ENCODE peak calls at places on chromosomes 3 and 15, in four cellular contexts. One of them, this sample, is unnamed.

GRCh38 chr15:80242132-80242769 is 9.8 kb downstream of the CTXND1 start:
- DNase-seq in mammary epithelial cell: peak; percentile 3
- DNase-seq in lower lobe of right lung: no peak
- DNase-seq in lower leg skin: peak; percentile 67
- DNase-seq in this sample: peak; percentile 24

GRCh38 chr15:99925661-99926461 is 192.6 kb upstream of the LYSMD4 start:
- DNase-seq in mammary epithelial cell: peak; percentile 46
- DNase-seq in lower lobe of right lung: peak; percentile 80
- DNase-seq in lower leg skin: peak; percentile 96
- DNase-seq in this sample: peak; percentile 18

GRCh38 chr3:19226516-19226915 is 78.2 kb downstream of the KCNH8 start:
- DNase-seq in mammary epithelial cell: no peak
- DNase-seq in lower lobe of right lung: no peak
- DNase-seq in lower leg skin: no peak
- DNase-seq in this sample: no peak

GRCh38 chr15:81029416-81030367 is 29.0 kb downstream of the TLNRD1 start:
- DNase-seq in mammary epithelial cell: peak; percentile 28
- DNase-seq in lower lobe of right lung: no peak
- DNase-seq in lower leg skin: no peak
- DNase-seq in this sample: peak; percentile 21

GRCh38 chr3:187136347-187136746 is 2.9 kb downstream of the RPL39L start:
- DNase-seq in mammary epithelial cell: no peak
- DNase-seq in lower lobe of right lung: no peak
- DNase-seq in lower leg skin: no peak
- DNase-seq in this sample: no peak

GRCh38 chr3:89525597-89525996 is 418.2 kb downstream of the EPHA3 start:
- DNase-seq in mammary epithelial cell: no peak
- DNase-seq in lower lobe of right lung: no peak
- DNase-seq in lower leg skin: no peak
- DNase-seq in this sample: no peak

GRCh38 chr3:104279617-104280016 is 1087.1 kb upstream of the ALCAM start:
- DNase-seq in mammary epithelial cell: peak; percentile 90
- DNase-seq in lower lobe of right lung: no peak
- DNase-seq in lower leg skin: no peak
- DNase-seq in this sample: peak; percentile 76

GRCh38 chr3:122403489-122403888 is 12.4 kb downstream of the WDR5B start:
- DNase-seq in mammary epithelial cell: peak; percentile 46
- DNase-seq in lower lobe of right lung: no peak
- DNase-seq in lower leg skin: no peak
- DNase-seq in this sample: no peak

GRCh38 chr15:52789601-52790165 is 453 bp downstream of the ONECUT1 start:
- DNase-seq in mammary epithelial cell: peak; percentile 21
- DNase-seq in lower lobe of right lung: peak; percentile 45
- DNase-seq in lower leg skin: no peak
- DNase-seq in this sample: peak; percentile 23

GRCh38 chr15:67941643-67942315 is 101.9 kb upstream of the RNU6-1 start:
- DNase-seq in mammary epithelial cell: peak; percentile 70
- DNase-seq in lower lobe of right lung: no peak
- DNase-seq in lower leg skin: no peak
- DNase-seq in this sample: no peak

GRCh38 chr3:80470433-80470832 is 702.6 kb upstream of the ROBO1 start:
- DNase-seq in mammary epithelial cell: no peak
- DNase-seq in lower lobe of right lung: no peak
- DNase-seq in lower leg skin: no peak
- DNase-seq in this sample: no peak

GRCh38 chr15:48440084-48440483 is 108.9 kb downstream of the DUT start:
- DNase-seq in mammary epithelial cell: no peak
- DNase-seq in lower lobe of right lung: no peak
- DNase-seq in lower leg skin: no peak
- DNase-seq in this sample: peak; percentile 79

DNA sequence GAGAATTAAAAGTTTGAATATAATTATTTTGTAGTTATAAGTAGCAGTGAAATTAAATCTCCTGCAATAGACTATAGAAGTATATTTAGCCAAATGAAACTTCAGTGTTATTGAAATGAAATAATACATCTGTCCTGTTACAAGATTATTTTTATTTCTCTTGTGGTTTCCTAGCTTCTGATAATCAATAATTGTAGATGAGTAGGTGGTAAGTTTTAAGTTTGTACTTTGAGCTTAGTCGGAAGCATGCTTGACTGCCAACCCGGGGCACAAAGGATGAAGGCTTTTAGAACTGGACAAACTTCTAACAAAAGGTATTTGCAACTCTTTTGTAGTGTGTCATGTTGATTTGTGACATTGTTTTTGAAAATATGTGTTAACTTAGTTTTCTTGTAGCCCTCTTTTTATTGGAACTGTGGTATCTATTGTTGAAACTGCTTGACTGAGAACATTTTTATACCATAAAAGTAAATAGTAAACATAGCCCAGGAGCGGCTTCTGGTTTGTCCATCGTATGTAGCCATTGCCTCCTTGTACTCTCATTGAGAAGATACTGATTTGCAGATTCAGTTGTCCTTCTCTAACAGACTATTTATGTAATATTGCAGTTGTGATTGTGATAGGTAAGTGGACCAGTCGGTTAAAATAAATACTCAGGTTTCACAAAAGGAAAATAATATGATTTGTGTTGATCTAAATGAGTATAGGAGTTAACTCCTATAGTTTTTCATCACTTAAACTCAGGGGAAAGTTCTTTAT is 2.9 kb downstream of the CTNNB1 start:
- DNase-seq in mammary epithelial cell: peak; percentile 36
- DNase-seq in lower lobe of right lung: no peak
- DNase-seq in lower leg skin: no peak
- DNase-seq in this sample: no peak
- H3K4me3 ChIP-seq in mammary epithelial cell: peak overlapping the region; percentile 68
- H3K4me3 ChIP-seq in lower lobe of right lung: peak overlapping the region; percentile 67
- H3K4me3 ChIP-seq in lower leg skin: no peak overlapping the region
- H3K4me3 ChIP-seq in this sample: peak overlapping the region; percentile 89

DNA sequence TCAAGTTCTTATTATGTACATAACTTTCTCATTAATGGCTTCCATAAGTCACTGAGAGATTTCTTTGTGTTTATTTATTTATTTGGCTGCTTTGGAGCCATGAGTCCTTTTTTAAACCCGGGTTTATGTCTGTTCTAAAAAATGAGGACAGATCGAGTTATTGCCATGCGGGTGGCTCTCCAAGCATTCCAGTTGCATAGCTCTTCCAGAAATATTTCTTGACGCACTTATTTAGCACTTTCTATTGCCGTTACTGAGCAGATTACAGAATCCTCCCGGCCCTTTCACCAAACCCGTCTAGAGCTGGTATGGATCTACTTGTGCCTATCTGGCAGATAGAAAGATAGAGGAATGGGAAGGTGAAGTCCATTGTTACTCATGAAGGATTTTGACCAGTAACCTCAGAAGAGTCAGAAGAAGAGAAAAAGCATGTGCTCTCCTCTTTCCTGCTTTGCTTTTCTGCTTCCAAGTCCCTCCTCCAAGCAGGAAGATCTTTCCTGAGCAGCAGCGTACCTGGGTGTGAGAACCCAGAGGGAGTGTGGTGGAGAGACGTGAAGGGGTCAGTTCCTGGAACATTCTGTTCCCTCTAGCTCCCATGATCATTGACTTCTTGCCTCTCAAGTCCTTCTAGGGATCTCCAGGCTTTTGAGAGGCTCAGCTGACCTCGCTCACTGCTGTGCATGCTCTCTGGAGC is 112.8 kb downstream of the LPP start:
- DNase-seq in mammary epithelial cell: no peak
- DNase-seq in lower lobe of right lung: peak; percentile 61
- DNase-seq in lower leg skin: no peak
- DNase-seq in this sample: peak; percentile 74
- H3K4me3 ChIP-seq in mammary epithelial cell: no peak overlapping the region
- H3K4me3 ChIP-seq in lower lobe of right lung: peak overlapping the region; percentile 12
- H3K4me3 ChIP-seq in lower leg skin: no peak overlapping the region
- H3K4me3 ChIP-seq in this sample: peak overlapping the region; percentile 46

GRCh38 chr3:56680054-56680453 is 3.0 kb downstream of the TASOR start:
- DNase-seq in mammary epithelial cell: no peak
- DNase-seq in lower lobe of right lung: no peak
- DNase-seq in lower leg skin: no peak
- DNase-seq in this sample: no peak
- H3K4me3 ChIP-seq in mammary epithelial cell: no peak overlapping the region
- H3K4me3 ChIP-seq in lower lobe of right lung: no peak overlapping the region
- H3K4me3 ChIP-seq in lower leg skin: no peak overlapping the region
- H3K4me3 ChIP-seq in this sample: peak overlapping the region; percentile 34

GRCh38 chr3:116444099-116444700 is 1.1 kb downstream of the LSAMP start:
- DNase-seq in mammary epithelial cell: no peak
- DNase-seq in lower lobe of right lung: no peak
- DNase-seq in lower leg skin: no peak
- DNase-seq in this sample: no peak
- H3K4me3 ChIP-seq in mammary epithelial cell: no peak overlapping the region
- H3K4me3 ChIP-seq in lower lobe of right lung: peak overlapping the region; percentile 45
- H3K4me3 ChIP-seq in lower leg skin: no peak overlapping the region
- H3K4me3 ChIP-seq in this sample: peak overlapping the region; percentile 79

GRCh38 chr3:54321515-54321914 is 199.2 kb downstream of the CACNA2D3 start:
- DNase-seq in mammary epithelial cell: no peak
- DNase-seq in lower lobe of right lung: no peak
- DNase-seq in lower leg skin: no peak
- DNase-seq in this sample: no peak
- H3K4me3 ChIP-seq in mammary epithelial cell: no peak overlapping the region
- H3K4me3 ChIP-seq in lower lobe of right lung: no peak overlapping the region
- H3K4me3 ChIP-seq in lower leg skin: no peak overlapping the region
- H3K4me3 ChIP-seq in this sample: no peak overlapping the region

This sample was measured in adipocyte.